ENCODE peak calls at places on chromosome 2, in eight cellular contexts. One of them, this sample, is unnamed.

GRCh38 chr2:197777823-197778407 is 7.2 kb downstream of the BOLL start:
- DNase-seq in CD8-positive, alpha-beta T cell: peak
- DNase-seq in GM20000: peak
- DNase-seq in mammary epithelial cell: peak
- DNase-seq in nucleus accumbens: no peak
- DNase-seq in mucosa of gallbladder: no peak
- DNase-seq in AG04450: peak
- DNase-seq in Daoy: peak
- DNase-seq in this sample: peak

GRCh38 chr2:218567797-218568189 is 358 bp downstream of the USP37 start:
- DNase-seq in CD8-positive, alpha-beta T cell: no peak
- DNase-seq in GM20000: no peak
- DNase-seq in mammary epithelial cell: no peak
- DNase-seq in nucleus accumbens: peak
- DNase-seq in mucosa of gallbladder: no peak
- DNase-seq in AG04450: no peak
- DNase-seq in Daoy: no peak
- DNase-seq in this sample: no peak

GRCh38 chr2:149894760-149895159 is 307.2 kb upstream of the MMADHC start:
- DNase-seq in CD8-positive, alpha-beta T cell: no peak
- DNase-seq in GM20000: no peak
- DNase-seq in mammary epithelial cell: peak
- DNase-seq in nucleus accumbens: no peak
- DNase-seq in mucosa of gallbladder: peak
- DNase-seq in AG04450: no peak
- DNase-seq in Daoy: no peak
- DNase-seq in this sample: peak

GRCh38 chr2:65608391-65608790 is 176.0 kb upstream of the SPRED2 start:
- DNase-seq in CD8-positive, alpha-beta T cell: no peak
- DNase-seq in GM20000: no peak
- DNase-seq in mammary epithelial cell: no peak
- DNase-seq in nucleus accumbens: no peak
- DNase-seq in mucosa of gallbladder: no peak
- DNase-seq in AG04450: no peak
- DNase-seq in Daoy: no peak
- DNase-seq in this sample: no peak

GRCh38 chr2:98444436-98445166 is at the start of gene INPP4A:
- DNase-seq in CD8-positive, alpha-beta T cell: peak
- DNase-seq in GM20000: peak
- DNase-seq in mammary epithelial cell: peak
- DNase-seq in nucleus accumbens: peak
- DNase-seq in mucosa of gallbladder: peak
- DNase-seq in AG04450: no peak
- DNase-seq in Daoy: peak
- DNase-seq in this sample: peak

GRCh38 chr2:73104933-73105332 is 7.8 kb downstream of the RAB11FIP5 start:
- DNase-seq in CD8-positive, alpha-beta T cell: no peak
- DNase-seq in GM20000: no peak
- DNase-seq in mammary epithelial cell: no peak
- DNase-seq in nucleus accumbens: no peak
- DNase-seq in mucosa of gallbladder: no peak
- DNase-seq in AG04450: no peak
- DNase-seq in Daoy: no peak
- DNase-seq in this sample: no peak

GRCh38 chr2:205885492-205886099 is 200.4 kb downstream of the INO80D start:
- DNase-seq in CD8-positive, alpha-beta T cell: peak
- DNase-seq in GM20000: peak
- DNase-seq in mammary epithelial cell: peak
- DNase-seq in nucleus accumbens: peak
- DNase-seq in mucosa of gallbladder: peak
- DNase-seq in AG04450: peak
- DNase-seq in Daoy: peak
- DNase-seq in this sample: peak

GRCh38 chr2:107062599-107063196 is 176.7 kb upstream of the ST6GAL2 start:
- DNase-seq in CD8-positive, alpha-beta T cell: no peak
- DNase-seq in GM20000: no peak
- DNase-seq in mammary epithelial cell: no peak
- DNase-seq in nucleus accumbens: no peak
- DNase-seq in mucosa of gallbladder: no peak
- DNase-seq in AG04450: no peak
- DNase-seq in Daoy: no peak
- DNase-seq in this sample: no peak

GRCh38 chr2:192243488-192243887 is 48.8 kb upstream of the TMEFF2 start:
- DNase-seq in CD8-positive, alpha-beta T cell: no peak
- DNase-seq in GM20000: no peak
- DNase-seq in mammary epithelial cell: no peak
- DNase-seq in nucleus accumbens: no peak
- DNase-seq in mucosa of gallbladder: no peak
- DNase-seq in AG04450: no peak
- DNase-seq in Daoy: no peak
- DNase-seq in this sample: peak

GRCh38 chr2:234203135-234203984 is 152.9 kb downstream of the SPP2 start:
- DNase-seq in CD8-positive, alpha-beta T cell: no peak
- DNase-seq in GM20000: no peak
- DNase-seq in mammary epithelial cell: peak
- DNase-seq in nucleus accumbens: no peak
- DNase-seq in mucosa of gallbladder: peak
- DNase-seq in AG04450: peak
- DNase-seq in Daoy: peak
- DNase-seq in this sample: peak

GRCh38 chr2:109638807-109639206 is 24.6 kb downstream of the SOWAHC start:
- DNase-seq in CD8-positive, alpha-beta T cell: no peak
- DNase-seq in GM20000: no peak
- DNase-seq in mammary epithelial cell: no peak
- DNase-seq in nucleus accumbens: no peak
- DNase-seq in mucosa of gallbladder: peak
- DNase-seq in AG04450: no peak
- DNase-seq in Daoy: no peak
- DNase-seq in this sample: no peak

GRCh38 chr2:49251766-49252165 is 97.5 kb upstream of the FSHR start:
- DNase-seq in CD8-positive, alpha-beta T cell: no peak
- DNase-seq in GM20000: no peak
- DNase-seq in mammary epithelial cell: no peak
- DNase-seq in nucleus accumbens: no peak
- DNase-seq in mucosa of gallbladder: no peak
- DNase-seq in AG04450: peak
- DNase-seq in Daoy: no peak
- DNase-seq in this sample: peak

GRCh38 chr2:144489315-144489920 is 30.5 kb downstream of the ZEB2 start:
- DNase-seq in CD8-positive, alpha-beta T cell: no peak
- DNase-seq in GM20000: no peak
- DNase-seq in mammary epithelial cell: no peak
- DNase-seq in nucleus accumbens: no peak
- DNase-seq in mucosa of gallbladder: no peak
- DNase-seq in AG04450: no peak
- DNase-seq in Daoy: no peak
- DNase-seq in this sample: no peak

GRCh38 chr2:65355190-65355831 is 77.1 kb downstream of the SPRED2 start:
- DNase-seq in CD8-positive, alpha-beta T cell: no peak
- DNase-seq in GM20000: no peak
- DNase-seq in mammary epithelial cell: peak
- DNase-seq in nucleus accumbens: no peak
- DNase-seq in mucosa of gallbladder: no peak
- DNase-seq in AG04450: no peak
- DNase-seq in Daoy: no peak
- DNase-seq in this sample: no peak